ENCODE peak calls at places on chromosome 7, in nine cellular contexts. I is mucosa of descending colon, O is DND-41, Z is SJSA1, A is colonic mucosa, E is mesendoderm, G is ascending aorta, S is pancreas, X is HCT116. T is an unnamed sample.

GRCh38 chr7:77199008-77199966 is at the start of gene FGL2:
- DNase-seq in I (peak; percentile 76), O (peak; percentile 75), Z (no peak), A (peak; percentile 70), E (peak; percentile 40), G (peak; percentile 56), S (no peak), X (no peak), T (no peak)

GRCh38 chr7:38512704-38513103 is 118.5 kb downstream of the AMPH start:
- DNase-seq in I (no peak), O (no peak), Z (no peak), A (no peak), E (peak; percentile 16), G (no peak), S (no peak), X (no peak), T (no peak)

GRCh38 chr7:32379486-32380115 is 110.6 kb downstream of the LSM5 start:
- DNase-seq in I (no peak), O (no peak), Z (no peak), A (no peak), E (no peak), G (no peak), S (no peak), X (no peak), T (no peak)

GRCh38 chr7:78185149-78185745 is 386.7 kb downstream of the PHTF2 start:
- DNase-seq in I (no peak), O (no peak), Z (no peak), A (no peak), E (no peak), G (no peak), S (no peak), X (no peak), T (no peak)

GRCh38 chr7:102431617-102432298 is 1.6 kb upstream of the ORAI2 start:
- DNase-seq in I (peak; percentile 69), O (peak; percentile 21), Z (no peak), A (peak; percentile 65), E (peak; percentile 70), G (no peak), S (no peak), X (no peak), T (peak; percentile 83)

GRCh38 chr7:15084368-15084767 is 181.8 kb upstream of the DGKB start:
- DNase-seq in I (no peak), O (no peak), Z (peak; percentile 0), A (no peak), E (no peak), G (no peak), S (no peak), X (no peak), T (no peak)

GRCh38 chr7:117010375-117011133 is 57.3 kb downstream of the ST7 start:
- DNase-seq in I (no peak), O (no peak), Z (no peak), A (no peak), E (no peak), G (no peak), S (no peak), X (no peak), T (no peak)

GRCh38 chr7:69800495-69800894 is 202.2 kb downstream of the AUTS2 start:
- DNase-seq in I (no peak), O (no peak), Z (no peak), A (no peak), E (peak; percentile 97), G (no peak), S (peak; percentile 25), X (no peak), T (no peak)

GRCh38 chr7:107918948-107919347 is 28.0 kb downstream of the DLD start:
- DNase-seq in I (no peak), O (no peak), Z (no peak), A (no peak), E (no peak), G (no peak), S (no peak), X (no peak), T (no peak)

GRCh38 chr7:151351027-151351426 is 9.4 kb downstream of the NUB1 start:
- DNase-seq in I (no peak), O (peak; percentile 45), Z (no peak), A (peak; percentile 32), E (peak; percentile 54), G (no peak), S (no peak), X (no peak), T (no peak)

GRCh38 chr7:103073989-103074518 is 542 bp downstream of the FBXL13 start:
- DNase-seq in I (no peak), O (no peak), Z (no peak), A (peak; percentile 50), E (peak; percentile 26), G (no peak), S (peak; percentile 52), X (no peak), T (no peak)

GRCh38 chr7:44051611-44052220 is 7.2 kb downstream of the DBNL start:
- DNase-seq in I (no peak), O (no peak), Z (no peak), A (no peak), E (no peak), G (no peak), S (no peak), X (no peak), T (no peak)

GRCh38 chr7:33773053-33773452 is 132.3 kb upstream of the BMPER start:
- DNase-seq in I (no peak), O (no peak), Z (no peak), A (no peak), E (no peak), G (no peak), S (no peak), X (no peak), T (no peak)

GRCh38 chr7:46179211-46179610 is 258.1 kb upstream of the IGFBP3 start:
- DNase-seq in I (no peak), O (no peak), Z (no peak), A (no peak), E (no peak), G (no peak), S (no peak), X (no peak), T (no peak)

GRCh38 chr7:3691478-3692151 is 390.6 kb downstream of the SDK1 start:
- DNase-seq in I (no peak), O (no peak), Z (no peak), A (no peak), E (no peak), G (no peak), S (no peak), X (no peak), T (no peak)

GRCh38 chr7:6406121-6406520 is 41.6 kb downstream of the DAGLB start:
- DNase-seq in I (no peak), O (no peak), Z (no peak), A (no peak), E (no peak), G (no peak), S (no peak), X (no peak), T (no peak)

GRCh38 chr7:135644154-135644553 is 18.2 kb upstream of the STMP1 start:
- DNase-seq in I (no peak), O (no peak), Z (no peak), A (no peak), E (no peak), G (no peak), S (no peak), X (no peak), T (no peak)
- H3K36me3 ChIP-seq in I (no peaks in the 10 kb centered on the region), O (peaks cover 96% of the 10 kb centered on the region), Z (peaks cover 67% of the 10 kb centered on the region), A (no peaks in the 10 kb centered on the region), E (peaks cover 6% of the 10 kb centered on the region), G (peaks cover 52% of the 10 kb centered on the region), S (no peaks in the 10 kb centered on the region), X (peaks cover 30% of the 10 kb centered on the region), T (peaks cover under 1% of the 10 kb centered on the region)

DNA sequence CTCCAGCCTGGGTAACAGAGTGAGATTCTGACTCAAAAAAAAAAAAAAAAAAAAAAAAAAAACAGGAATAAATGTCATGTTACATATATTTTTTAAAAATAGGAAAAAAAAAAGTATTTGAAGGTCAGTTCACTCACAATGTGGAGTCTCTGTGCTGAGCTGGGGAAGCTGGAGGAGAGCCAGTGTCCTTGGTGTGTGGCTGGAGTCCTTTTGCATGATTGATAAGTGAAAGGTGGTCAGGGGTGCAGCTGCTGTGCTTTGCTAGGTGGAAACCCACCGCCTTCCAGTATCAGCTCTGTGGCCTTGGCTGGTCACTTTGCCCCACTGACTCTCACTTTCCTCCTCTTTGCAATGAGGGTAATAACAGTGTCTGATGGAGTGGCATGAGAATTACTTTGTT is 101.9 kb downstream of the VWC2 start:
- DNase-seq in I (no peak), O (no peak), Z (no peak), A (no peak), E (no peak), G (no peak), S (peak; percentile 33), X (no peak), T (no peak)
- H3K4me1 ChIP-seq in I (no peaks in the 10 kb centered on the region), O (no peaks in the 10 kb centered on the region), Z (no peaks in the 10 kb centered on the region), A (no peaks in the 10 kb centered on the region), E (no peaks in the 10 kb centered on the region), G (no peaks in the 10 kb centered on the region), S (no peaks in the 10 kb centered on the region), X (no peaks in the 10 kb centered on the region), T (no peaks in the 10 kb centered on the region)

GRCh38 chr7:27108390-27109127 is 6.1 kb upstream of the HOXA2 start:
- DNase-seq in I (peak; percentile 81), O (no peak), Z (no peak), A (peak; percentile 68), E (peak; percentile 81), G (no peak), S (no peak), X (no peak), T (no peak)

GRCh38 chr7:27107901-27108381 is 5.5 kb upstream of the HOXA2 start:
- DNase-seq in I (no peak), O (no peak), Z (no peak), A (no peak), E (no peak), G (no peak), S (no peak), X (no peak), T (no peak)

GRCh38 chr7:27106906-27107250 is 4.4 kb upstream of the HOXA2 start:
- DNase-seq in I (no peak), O (no peak), Z (no peak), A (no peak), E (no peak), G (no peak), S (no peak), X (no peak), T (no peak)

GRCh38 chr7:27106181-27106905 is 3.9 kb upstream of the HOXA2 start:
- DNase-seq in I (peak; percentile 58), O (no peak), Z (no peak), A (peak; percentile 60), E (peak; percentile 70), G (no peak), S (no peak), X (no peak), T (no peak)

DNA sequence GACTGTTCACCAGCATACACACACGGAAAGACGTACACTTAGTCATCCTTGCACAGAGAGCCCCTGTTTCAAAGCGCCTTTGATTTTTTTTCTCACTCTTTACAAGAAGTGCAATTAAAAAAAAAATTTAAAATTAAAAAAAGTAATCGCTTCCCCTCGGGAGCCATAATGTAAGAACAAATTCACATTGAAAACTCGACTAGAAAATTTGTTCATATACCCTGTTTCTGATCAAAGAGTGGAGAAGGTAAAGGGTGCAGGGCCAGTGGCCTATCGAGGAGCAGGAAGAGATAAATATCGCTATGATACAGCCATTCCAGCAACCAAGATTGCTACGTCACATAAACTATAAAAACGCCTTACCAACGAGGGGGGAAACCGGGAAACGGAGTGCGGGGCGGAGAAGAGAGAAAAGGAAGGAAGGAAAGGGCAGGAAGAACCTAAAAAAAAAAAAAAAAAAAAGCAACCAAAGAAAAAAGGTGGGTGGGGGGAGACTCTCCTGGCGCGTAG is 5.0 kb upstream of the HOXA2 start:
- DNase-seq in I (no peak), O (no peak), Z (no peak), A (peak; percentile 66), E (no peak), G (no peak), S (no peak), X (no peak), T (no peak)
- H3K4me3 ChIP-seq in I (no peak overlapping the region), O (no peak overlapping the region), Z (no peak overlapping the region), A (peak overlapping the region; percentile 3), E (no peak overlapping the region), G (peak overlapping the region; percentile 46), S (no peak overlapping the region), X (no peak overlapping the region), T (no peak overlapping the region)

GRCh38 chr7:22330903-22331302 is 26.1 kb downstream of the RAPGEF5 start:
- DNase-seq in I (no peak), O (no peak), Z (no peak), A (no peak), E (no peak), G (no peak), S (no peak), X (no peak), T (no peak)
- H3K36me3 ChIP-seq in I (no peaks in the 10 kb centered on the region), O (peaks cover 11% of the 10 kb centered on the region), Z (no peaks in the 10 kb centered on the region), A (no peaks in the 10 kb centered on the region), E (no peaks in the 10 kb centered on the region), G (no peaks in the 10 kb centered on the region), S (no peaks in the 10 kb centered on the region), X (no peaks in the 10 kb centered on the region), T (no peaks in the 10 kb centered on the region)